ENCODE peak calls at places on chromosomes 3 and 15, in nine cellular contexts. I is head of caudate nucleus, S is brain microvascular endothelial cell, U is WTC11, O is dermis blood vessel endothelial cell, M is mucosa of gallbladder, H is B cell, G is NCI-H1048, V is cardiac muscle cell. B is an unnamed sample.

GRCh38 chr15:65414841-65415621 is 7.7 kb downstream of the IGDCC4 start:
- DNase-seq in V (peak; percentile 56), I (no peak), U (peak; percentile 89), G (no peak), H (no peak), S (peak; percentile 60), M (peak; percentile 15), O (peak; percentile 21), B (no peak)

GRCh38 chr3:87270908-87271727 is 5.3 kb downstream of the POU1F1 start:
- DNase-seq in V (peak; percentile 14), G (no peak), M (no peak), H (peak; percentile 29), U (no peak), I (no peak), S (no peak), O (peak; percentile 76), B (no peak)

GRCh38 chr3:197749315-197749600 is 425 bp upstream of the FYTTD1 start:
- DNase-seq in H (no peak), V (peak; percentile 58), M (peak; percentile 38), I (no peak), O (peak; percentile 64), G (no peak), U (peak; percentile 60), S (peak; percentile 44), B (no peak)

GRCh38 chr3:111277226-111277625 is 205.6 kb downstream of the NECTIN3 start:
- DNase-seq in V (peak; percentile 54), I (no peak), M (no peak), S (peak; percentile 43), U (no peak), O (no peak), H (no peak), G (no peak), B (no peak)

GRCh38 chr3:50299929-50300680 is 900 bp upstream of the HYAL3 start:
- DNase-seq in I (peak; percentile 73), O (peak; percentile 74), M (no peak), V (peak; percentile 40), G (no peak), H (no peak), S (no peak), U (no peak), B (no peak)

GRCh38 chr3:37462452-37462851 is 288.1 kb upstream of the LRRFIP2 start:
- DNase-seq in G (no peak), M (no peak), U (no peak), I (no peak), H (no peak), S (no peak), V (no peak), O (no peak), B (no peak)

GRCh38 chr15:25019434-25019833 is 64.6 kb downstream of the SNRPN start:
- DNase-seq in U (no peak), H (no peak), I (no peak), G (no peak), S (no peak), O (no peak), M (no peak), V (no peak), B (no peak)

GRCh38 chr15:58348095-58348812 is 83.5 kb upstream of the LIPC start:
- DNase-seq in U (no peak), S (no peak), G (no peak), O (no peak), H (no peak), V (no peak), M (no peak), I (no peak), B (no peak)

GRCh38 chr3:46706771-46707582 is 5.8 kb downstream of the TMIE start:
- DNase-seq in G (no peak), U (peak; percentile 20), V (no peak), H (no peak), O (no peak), S (no peak), I (no peak), M (no peak), B (peak; percentile 24)

GRCh38 chr3:128922804-128923459 is 43.5 kb downstream of the ACAD9 start:
- DNase-seq in O (no peak), U (no peak), M (no peak), G (no peak), H (no peak), V (no peak), I (no peak), S (no peak), B (no peak)

GRCh38 chr3:142993958-142994442 is 7.4 kb upstream of the U2SURP start:
- DNase-seq in S (peak; percentile 71), U (peak; percentile 58), O (peak; percentile 83), V (peak; percentile 89), I (peak; percentile 67), H (peak; percentile 77), M (peak; percentile 48), G (peak; percentile 4), B (no peak)

GRCh38 chr3:32643354-32643753 is 41.6 kb upstream of the CNOT10 start:
- DNase-seq in M (no peak), H (no peak), U (no peak), G (no peak), V (no peak), I (no peak), O (no peak), S (no peak), B (no peak)

GRCh38 chr3:53846134-53846850 is at the start of the genes CHDH and IL17RB:
- DNase-seq in V (no peak), S (no peak), I (peak; percentile 88), O (peak; percentile 19), U (peak; percentile 76), H (peak; percentile 30), G (peak; percentile 76), M (peak; percentile 74), B (no peak)

GRCh38 chr3:197151562-197151961 is 121.9 kb upstream of the MELTF start:
- DNase-seq in H (no peak), O (peak; percentile 29), M (peak; percentile 44), S (peak; percentile 69), V (peak; percentile 84), I (peak; percentile 59), G (peak; percentile 82), U (no peak), B (no peak)

GRCh38 chr3:194485471-194485875 is 1.3 kb downstream of the ATP13A3 start:
- DNase-seq in I (no peak), G (no peak), M (no peak), V (peak; percentile 52), H (no peak), U (no peak), S (no peak), O (peak; percentile 15), B (no peak)

GRCh38 chr3:100210777-100211145 is 50.0 kb upstream of the TBC1D23 start:
- DNase-seq in I (no peak), O (peak; percentile 92), G (no peak), M (peak; percentile 14), H (no peak), U (no peak), S (peak; percentile 23), V (peak; percentile 82), B (no peak)

GRCh38 chr3:113271189-113271588 is 59.8 kb downstream of the BOC start:
- DNase-seq in H (no peak), G (no peak), I (no peak), M (no peak), S (no peak), V (no peak), O (no peak), U (no peak), B (no peak)

GRCh38 chr15:61383421-61383820 is 154.3 kb upstream of the RORA start:
- DNase-seq in S (peak; percentile 93), U (no peak), G (no peak), V (peak; percentile 8), I (no peak), O (no peak), H (no peak), M (no peak), B (no peak)

GRCh38 chr3:121473001-121473400 is 72.8 kb downstream of the POLQ start:
- DNase-seq in S (no peak), U (no peak), O (no peak), I (no peak), M (no peak), H (no peak), V (no peak), G (no peak), B (no peak)

GRCh38 chr3:184525337-184526157 is 36.0 kb upstream of the EPHB3 start:
- DNase-seq in S (no peak), G (no peak), M (no peak), H (peak; percentile 44), U (peak; percentile 74), V (no peak), I (peak; percentile 39), O (peak; percentile 46), B (no peak)

GRCh38 chr3:95037927-95038326 is 975.1 kb downstream of the NSUN3 start:
- DNase-seq in O (no peak), M (no peak), V (no peak), G (no peak), U (no peak), S (no peak), I (no peak), H (no peak), B (no peak)

GRCh38 chr15:62549345-62549970 is 384.4 kb upstream of the C2CD4B start:
- DNase-seq in V (peak; percentile 49), H (no peak), U (peak; percentile 54), I (no peak), S (peak; percentile 53), M (peak; percentile 18), G (no peak), O (peak; percentile 57), B (no peak)

GRCh38 chr3:5187920-5188418 is 462 bp downstream of the EDEM1 start:
- DNase-seq in U (peak; percentile 38), S (no peak), O (peak; percentile 57), I (peak; percentile 64), V (peak; percentile 46), H (peak; percentile 76), G (no peak), M (peak; percentile 18), B (no peak)

B was measured in RWPE2.